ENCODE peak calls at places on chromosomes 4 and X, in ten cellular contexts. A is activated CD4-positive, CD25-positive, alpha-beta regulatory T cell treated with anti-CD3 and anti-CD28 coated beads, Interleukin-2, amount 50 U/mL, for 72 hours; Y is AG10803; C is adipocyte; U is activated effector memory CD4-positive, alpha-beta T cell treated with Interleukin-2 at 50 U/mL for 16 hours; I is NCI-H2171 treated with DMSO at 0.1 percent for 48 hours; K is activated T-helper 9 cell treated with anti-CD3 and anti-CD28 coated beads, Interleukin-2, amount 50 U/mL, for 16 hours; R is astrocyte; G is M059J; W is cardiac fibroblast. F is an unnamed sample.

GRCh38 chr4:168587326-168588125 is 90.7 kb downstream of the PALLD start:
- DNase-seq in A (no peak), Y (peak; percentile 76), C (peak; percentile 77), U (no peak), I (no peak), K (no peak), R (peak; percentile 91), G (peak; percentile 96), W (peak; percentile 82), F (no peak)

GRCh38 chr4:55004831-55005230 is 120.6 kb downstream of the KDR start:
- DNase-seq in A (no peak), Y (peak; percentile 2), C (peak; percentile 11), U (no peak), I (peak; percentile 8), K (no peak), R (peak; percentile 49), G (no peak), W (peak; percentile 83), F (no peak)

GRCh38 chrX:69387559-69388487 is 116.3 kb upstream of the NALF2 start:
- DNase-seq in A (peak; percentile 40), Y (peak; percentile 34), C (peak; percentile 59), U (peak; percentile 1), I (peak; percentile 13), K (peak; percentile 1), R (no peak), G (peak; percentile 30), W (peak; percentile 53), F (peak; percentile 26)

GRCh38 chr4:158856852-158857251 is 88.0 kb downstream of the FNIP2 start:
- DNase-seq in A (no peak), Y (peak; percentile 68), C (peak; percentile 72), U (no peak), I (peak; percentile 28), K (no peak), R (peak; percentile 38), G (peak; percentile 38), W (peak; percentile 78), F (no peak)

GRCh38 chr4:124206779-124207605 is 505.5 kb downstream of the ANKRD50 start:
- DNase-seq in A (no peak), Y (peak; percentile 38), C (no peak), U (no peak), I (no peak), K (no peak), R (peak; percentile 84), G (peak; percentile 38), W (peak; percentile 41), F (no peak)

GRCh38 chr4:37994569-37994968 is 34.4 kb downstream of the PTTG2 start:
- DNase-seq in A (no peak), Y (no peak), C (no peak), U (no peak), I (no peak), K (no peak), R (no peak), G (no peak), W (no peak), F (no peak)

GRCh38 chr4:158295053-158295452 is 84.8 kb downstream of the TMEM144 start:
- DNase-seq in A (no peak), Y (no peak), C (no peak), U (no peak), I (no peak), K (no peak), R (no peak), G (no peak), W (no peak), F (no peak)

GRCh38 chrX:54076903-54077302 is 32.6 kb upstream of the PHF8 start:
- DNase-seq in A (no peak), Y (peak; percentile 46), C (peak; percentile 65), U (no peak), I (no peak), K (no peak), R (peak; percentile 22), G (peak; percentile 95), W (peak; percentile 32), F (no peak)

GRCh38 chr4:16897991-16898827 is at the start of gene LDB2:
- DNase-seq in A (no peak), Y (peak; percentile 91), C (peak; percentile 91), U (no peak), I (no peak), K (no peak), R (peak; percentile 91), G (peak; percentile 87), W (peak; percentile 91), F (no peak)

GRCh38 chrX:51860679-51861078 is 32.7 kb upstream of the MAGED1 start:
- DNase-seq in A (no peak), Y (peak; percentile 34), C (peak; percentile 57), U (no peak), I (peak; percentile 20), K (no peak), R (peak; percentile 40), G (peak; percentile 32), W (peak; percentile 59), F (peak; percentile 2)

GRCh38 chrX:25968920-25969319 is 169.2 kb upstream of the MAGEB18 start:
- DNase-seq in A (no peak), Y (peak; percentile 0), C (no peak), U (no peak), I (no peak), K (no peak), R (no peak), G (no peak), W (peak; percentile 48), F (peak; percentile 3)

GRCh38 chr4:37847311-37847710 is 20.8 kb downstream of the PGM2 start:
- DNase-seq in A (no peak), Y (no peak), C (no peak), U (no peak), I (no peak), K (no peak), R (no peak), G (peak; percentile 27), W (no peak), F (no peak)

GRCh38 chrX:107629533-107629909 is 1.2 kb downstream of the PRPS1 start:
- DNase-seq in A (no peak), Y (peak; percentile 37), C (peak; percentile 57), U (no peak), I (peak; percentile 41), K (no peak), R (peak; percentile 12), G (peak; percentile 48), W (peak; percentile 30), F (no peak)

GRCh38 chr4:108889696-108890475 is 127.0 kb upstream of the ETNPPL start:
- DNase-seq in A (no peak), Y (peak; percentile 48), C (no peak), U (no peak), I (no peak), K (no peak), R (peak; percentile 60), G (no peak), W (no peak), F (no peak)

GRCh38 chr4:8741513-8742226 is 130.0 kb downstream of the HMX1 start:
- DNase-seq in A (no peak), Y (no peak), C (no peak), U (no peak), I (no peak), K (no peak), R (no peak), G (no peak), W (no peak), F (no peak)

GRCh38 chr4:15513545-15513944 is 43.9 kb downstream of the CC2D2A start:
- DNase-seq in A (no peak), Y (no peak), C (peak; percentile 23), U (no peak), I (no peak), K (no peak), R (no peak), G (no peak), W (no peak), F (no peak)

GRCh38 chrX:13659057-13659456 is 6.1 kb downstream of the TCEANC start:
- DNase-seq in A (no peak), Y (peak; percentile 66), C (peak; percentile 81), U (no peak), I (no peak), K (no peak), R (peak; percentile 20), G (no peak), W (peak; percentile 59), F (no peak)

GRCh38 chr4:102343964-102344519 is 1.2 kb downstream of the SLC39A8 start:
- DNase-seq in A (no peak), Y (no peak), C (no peak), U (no peak), I (peak; percentile 49), K (no peak), R (no peak), G (peak; percentile 26), W (peak; percentile 53), F (no peak)

GRCh38 chr4:78644063-78644691 is 92.6 kb downstream of the ANXA3 start:
- DNase-seq in A (no peak), Y (no peak), C (no peak), U (no peak), I (no peak), K (no peak), R (no peak), G (no peak), W (no peak), F (no peak)

GRCh38 chr4:5683566-5683965 is 24.8 kb downstream of the EVC2 start:
- DNase-seq in A (no peak), Y (no peak), C (no peak), U (no peak), I (no peak), K (no peak), R (no peak), G (no peak), W (no peak), F (no peak)

GRCh38 chr4:106277140-106277680 is 38.8 kb downstream of the TBCK start:
- DNase-seq in A (no peak), Y (no peak), C (peak; percentile 3), U (no peak), I (no peak), K (no peak), R (no peak), G (no peak), W (no peak), F (no peak)

GRCh38 chr4:159526172-159526571 is 423.3 kb downstream of the RAPGEF2 start:
- DNase-seq in A (no peak), Y (no peak), C (no peak), U (no peak), I (no peak), K (no peak), R (no peak), G (no peak), W (no peak), F (no peak)

GRCh38 chrX:19225906-19226305 is 103.6 kb upstream of the ADGRG2 start:
- DNase-seq in A (no peak), Y (no peak), C (no peak), U (no peak), I (no peak), K (no peak), R (no peak), G (peak; percentile 19), W (peak; percentile 4), F (no peak)

GRCh38 chrX:134246282-134246681 is 9.3 kb downstream of the CCDC160 start:
- DNase-seq in A (no peak), Y (peak; percentile 0), C (no peak), U (no peak), I (no peak), K (no peak), R (no peak), G (peak; percentile 36), W (no peak), F (no peak)

GRCh38 chr4:141652161-141652778 is 15.9 kb downstream of the IL15 start:
- DNase-seq in A (no peak), Y (peak; percentile 76), C (peak; percentile 90), U (no peak), I (no peak), K (no peak), R (peak; percentile 94), G (peak; percentile 82), W (peak; percentile 74), F (no peak)

GRCh38 chr4:93407493-93408275 is 420.9 kb upstream of the ATOH1 start:
- DNase-seq in A (no peak), Y (no peak), C (no peak), U (no peak), I (no peak), K (no peak), R (no peak), G (no peak), W (no peak), F (no peak)

GRCh38 chr4:81607947-81608346 is 136.2 kb upstream of the RASGEF1B start:
- DNase-seq in A (no peak), Y (no peak), C (no peak), U (no peak), I (no peak), K (no peak), R (no peak), G (no peak), W (no peak), F (no peak)

GRCh38 chr4:5790546-5790857 is 79.5 kb downstream of the EVC start:
- DNase-seq in A (no peak), Y (no peak), C (no peak), U (no peak), I (no peak), K (no peak), R (no peak), G (no peak), W (no peak), F (no peak)